ENCODE peak calls at places on chromosome 2, in nine cellular contexts. E is stimulated activated CD4-positive, alpha-beta T cell treated with anti-CD3 and anti-CD28 coated beads, Interleukin-4, amount 100 ng/mL, for 4 hours; S is WTC11; U is cardiac fibroblast; O is stimulated activated effector memory CD8-positive, alpha-beta T cell treated with anti-CD3 and anti-CD28 coated beads, Interleukin-12 subunit alpha, Interleukin-12 subunit beta, amount 100 ng/mL, for 72 hours; T is GM06990; W is HEK293T; I is Right ventricle myocardium inferior; D is GM18507. Q is an unnamed sample.

GRCh38 chr2:174699993-174700766 is 64.1 kb downstream of the CHRNA1 start:
- DNase-seq in D (peak), I (no peak), O (no peak), S (no peak), W (peak), E (no peak), T (no peak), U (peak), Q (no peak)

GRCh38 chr2:180077295-180077906 is 70.3 kb upstream of the CWC22 start:
- DNase-seq in W (peak), E (no peak), I (no peak), U (peak), D (no peak), O (no peak), T (no peak), S (no peak), Q (no peak)

GRCh38 chr2:202831241-202831997 is 40.1 kb downstream of the ICA1L start:
- DNase-seq in O (no peak), U (peak), T (peak), S (peak), I (no peak), E (peak), W (peak), D (peak), Q (no peak)

GRCh38 chr2:110759411-110759810 is 27.0 kb downstream of the ACOXL start:
- DNase-seq in O (no peak), I (no peak), E (no peak), D (no peak), W (no peak), S (no peak), T (no peak), U (no peak), Q (no peak)

GRCh38 chr2:7994397-7994951 is 687.4 kb upstream of the ID2 start:
- DNase-seq in D (no peak), W (no peak), T (no peak), U (no peak), E (no peak), O (no peak), S (no peak), I (peak), Q (no peak)

GRCh38 chr2:169478339-169478738 is 955 bp upstream of the BBS5 start:
- DNase-seq in I (no peak), D (no peak), U (peak), E (no peak), T (no peak), S (no peak), W (no peak), O (no peak), Q (no peak)

GRCh38 chr2:225400060-225400511 is 576 bp downstream of the NYAP2 start:
- DNase-seq in O (no peak), U (peak), W (peak), I (no peak), D (no peak), S (peak), T (no peak), E (no peak), Q (peak)

GRCh38 chr2:46392561-46393351 is 86.6 kb upstream of the TMEM247 start:
- DNase-seq in T (no peak), D (no peak), W (no peak), I (no peak), E (no peak), O (no peak), S (no peak), U (no peak), Q (no peak)

GRCh38 chr2:8679827-8680731 is 1.8 kb upstream of the ID2 start:
- DNase-seq in W (no peak), I (no peak), T (peak), U (peak), S (no peak), D (no peak), E (no peak), O (no peak), Q (no peak)

GRCh38 chr2:46351388-46352141 is 54.4 kb downstream of the EPAS1 start:
- DNase-seq in O (peak), I (peak), W (no peak), E (peak), U (peak), T (no peak), D (no peak), S (peak), Q (no peak)

GRCh38 chr2:231512222-231512621 is 18.0 kb downstream of the NMUR1 start:
- DNase-seq in W (no peak), U (peak), E (no peak), I (no peak), S (no peak), O (no peak), D (no peak), T (no peak), Q (no peak)

GRCh38 chr2:54634564-54635511 is 88.6 kb upstream of the EML6 start:
- DNase-seq in U (peak), O (no peak), T (peak), S (no peak), D (peak), W (no peak), E (no peak), I (peak), Q (peak)

GRCh38 chr2:16665746-16666452 is at the start of gene CYRIA:
- DNase-seq in I (peak), T (peak), D (no peak), E (peak), W (peak), S (peak), O (peak), U (peak), Q (no peak)

GRCh38 chr2:218882463-218882821 is 1.8 kb downstream of the WNT10A start:
- DNase-seq in E (no peak), S (no peak), T (no peak), D (no peak), I (no peak), U (no peak), W (no peak), O (no peak), Q (no peak)

GRCh38 chr2:236130349-236130998 is 37.7 kb downstream of the GBX2 start:
- DNase-seq in T (no peak), E (no peak), I (no peak), U (no peak), O (no peak), W (no peak), S (no peak), D (no peak), Q (no peak)